ENCODE peak calls at places on chromosomes 1 and 21, in six cellular contexts. X is Peyer's patch; T is CD8-positive, alpha-beta T cell; K is ovary; D is cardiac fibroblast; L is transverse colon. S is an unnamed sample.

GRCh38 chr1:220441211-220441610 is 86.7 kb upstream of the MARK1 start:
- DNase-seq in L (no peak), D (no peak), T (no peak), X (no peak), K (no peak), S (no peak)

GRCh38 chr1:78051005-78051404 is 5.2 kb downstream of the GIPC2 start:
- DNase-seq in X (no peak), K (no peak), T (no peak), D (no peak), L (no peak), S (no peak)

GRCh38 chr1:119483441-119484200 is 23.4 kb upstream of the HSD3B1 start:
- DNase-seq in X (no peak), K (no peak), L (no peak), T (no peak), D (no peak), S (no peak)

GRCh38 chr1:226882187-226882586 is 11.8 kb downstream of the PSEN2 start:
- DNase-seq in K (no peak), L (no peak), T (peak; percentile 11), X (no peak), D (no peak), S (no peak)

GRCh38 chr1:170360601-170361000 is 171.4 kb upstream of the GORAB start:
- DNase-seq in L (no peak), D (no peak), K (no peak), X (no peak), T (no peak), S (no peak)

GRCh38 chr1:69263982-69264381 is 303.7 kb upstream of the LRRC7 start:
- DNase-seq in X (no peak), T (no peak), L (no peak), D (no peak), K (peak; percentile 16), S (no peak)

GRCh38 chr1:220697326-220697725 is 7.2 kb downstream of the C1orf115 start:
- DNase-seq in L (no peak), D (no peak), T (no peak), K (no peak), X (no peak), S (no peak)

GRCh38 chr1:162185299-162185698 is 115.8 kb downstream of the NOS1AP start:
- DNase-seq in X (no peak), L (no peak), D (peak; percentile 9), T (no peak), K (no peak), S (no peak)

GRCh38 chr1:113320272-113320671 is 70.0 kb upstream of the MAGI3 start:
- DNase-seq in T (no peak), D (no peak), K (no peak), X (no peak), L (no peak), S (no peak)

GRCh38 chr1:3945222-3945621 is 45.1 kb upstream of the C1orf174 start:
- DNase-seq in X (no peak), L (no peak), T (no peak), K (no peak), D (no peak), S (no peak)

GRCh38 chr1:160081261-160081936 is at the start of gene KCNJ9:
- DNase-seq in K (no peak), T (no peak), X (no peak), L (no peak), D (peak; percentile 24), S (no peak)

GRCh38 chr1:52967666-52968065 is 40.6 kb downstream of the SCP2 start:
- DNase-seq in T (no peak), D (no peak), L (no peak), X (no peak), K (no peak), S (no peak)

GRCh38 chr1:203368624-203369451 is 17.9 kb upstream of the FMOD start:
- DNase-seq in T (no peak), X (no peak), L (peak; percentile 54), D (peak; percentile 84), K (peak; percentile 75), S (no peak)

GRCh38 chr1:48775817-48776399 is 783 bp downstream of the BEND5 start:
- DNase-seq in L (no peak), T (no peak), K (no peak), X (peak; percentile 27), D (no peak), S (no peak)

GRCh38 chr1:108000620-108001105 is 35.7 kb upstream of the VAV3 start:
- DNase-seq in D (peak; percentile 89), X (no peak), L (no peak), K (peak; percentile 26), T (no peak), S (no peak)

GRCh38 chr1:154479764-154480421 is 22.1 kb upstream of the TDRD10 start:
- DNase-seq in D (peak; percentile 92), K (peak; percentile 53), T (peak; percentile 39), L (peak; percentile 69), X (peak; percentile 64), S (peak; percentile 81)

GRCh38 chr21:42113926-42114409 is 42.9 kb downstream of the UMODL1 start:
- DNase-seq in D (peak; percentile 33), X (no peak), L (no peak), T (no peak), K (no peak), S (no peak)

DNA sequence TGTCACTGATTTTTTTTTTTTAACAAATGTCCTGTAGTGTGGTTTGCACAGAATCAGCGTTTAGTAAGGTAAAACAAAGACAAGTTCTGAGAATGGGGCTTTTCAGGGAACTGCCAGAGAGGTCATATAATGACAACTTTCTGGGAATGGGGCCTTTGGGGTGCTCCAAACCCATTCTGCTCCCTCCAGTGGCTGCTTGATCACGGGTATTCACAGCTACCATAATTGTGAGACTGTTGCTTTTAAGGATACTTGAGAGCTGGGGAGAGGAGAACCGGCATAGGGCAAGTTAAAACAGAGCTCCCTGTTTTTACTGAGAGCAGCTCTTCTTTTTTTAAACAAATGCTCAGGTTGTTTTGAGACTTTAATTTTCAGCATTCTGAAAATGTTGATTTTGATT is 48.2 kb downstream of the CYP2J2 start:
- DNase-seq in K (no peak), X (no peak), T (no peak), D (no peak), L (no peak), S (no peak)
- TF ChIP-seq CTCF in K (no peak), X (no peak), T (no peak), D (no peak), L (no peak), S (no peak)

GRCh38 chr1:211092955-211093354 is 41.0 kb downstream of the KCNH1 start:
- DNase-seq in T (no peak), L (no peak), X (no peak), K (no peak), D (no peak), S (no peak)

GRCh38 chr1:211088156-211088555 is 45.8 kb downstream of the KCNH1 start:
- DNase-seq in K (no peak), L (no peak), D (no peak), T (no peak), X (no peak), S (no peak)

GRCh38 chr1:211095381-211095780 is 38.6 kb downstream of the KCNH1 start:
- DNase-seq in X (no peak), D (no peak), K (no peak), L (no peak), T (no peak), S (no peak)

DNA sequence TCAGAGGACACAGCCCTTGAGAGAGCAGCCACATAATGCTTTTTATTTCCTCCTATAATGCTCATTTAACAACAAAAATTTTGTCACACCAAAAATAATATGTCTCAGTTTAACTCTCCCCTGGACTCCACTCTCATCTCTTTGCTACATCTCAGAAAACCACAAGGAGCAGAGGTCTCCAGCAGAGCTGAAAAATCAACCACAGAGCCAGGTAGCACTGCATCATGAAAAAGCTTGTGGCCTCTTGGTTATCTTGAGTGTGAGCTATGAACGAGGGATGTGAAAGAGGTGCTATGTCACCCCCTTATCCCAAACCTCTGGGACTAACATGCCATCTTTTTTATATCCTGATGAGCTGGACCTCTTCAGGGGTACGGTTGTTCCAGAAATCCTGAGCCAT is 44.4 kb downstream of the KCNH1 start:
- DNase-seq in X (no peak), D (no peak), K (no peak), L (no peak), T (no peak), S (no peak)
- TF ChIP-seq CTCF in X (no peak), D (no peak), K (no peak), L (no peak), T (no peak), S (no peak)

GRCh38 chr1:15704526-15705183 is 20.5 kb downstream of the PLEKHM2 start:
- DNase-seq in D (no peak), X (no peak), L (no peak), T (no peak), K (peak; percentile 45), S (no peak)

GRCh38 chr1:15701784-15702183 is 17.7 kb downstream of the PLEKHM2 start:
- DNase-seq in X (no peak), K (no peak), T (no peak), L (no peak), D (no peak), S (no peak)

GRCh38 chr1:15705184-15705566 is 21.1 kb downstream of the PLEKHM2 start:
- DNase-seq in K (no peak), D (no peak), L (no peak), X (no peak), T (no peak), S (no peak)

GRCh38 chr1:15703562-15703961 is 19.4 kb downstream of the PLEKHM2 start:
- DNase-seq in K (peak; percentile 83), X (no peak), L (peak; percentile 49), T (no peak), D (peak; percentile 87), S (no peak)

GRCh38 chr1:15702722-15703550 is 18.8 kb downstream of the PLEKHM2 start:
- DNase-seq in T (no peak), X (no peak), K (peak; percentile 51), L (peak; percentile 41), D (peak; percentile 43), S (no peak)
- TF ChIP-seq CTCF in T (no peak), X (peak; percentile 31), K (no peak), L (peak; percentile 23), D (peak; percentile 45), S (no peak)

GRCh38 chr1:173917149-173917548 is at the start of gene SERPINC1:
- DNase-seq in K (no peak), X (no peak), T (no peak), D (no peak), L (no peak), S (no peak)

GRCh38 chr1:173925306-173926242 is 8.4 kb upstream of the SERPINC1 start:
- DNase-seq in L (no peak), T (no peak), X (no peak), K (no peak), D (no peak), S (no peak)

GRCh38 chr1:173917635-173918493 is 737 bp upstream of the SERPINC1 start:
- DNase-seq in D (no peak), K (no peak), X (no peak), L (no peak), T (no peak), S (no peak)

GRCh38 chr1:173916667-173917066 is 460 bp downstream of the SERPINC1 start:
- DNase-seq in L (no peak), T (no peak), D (no peak), K (no peak), X (no peak), S (no peak)

DNA sequence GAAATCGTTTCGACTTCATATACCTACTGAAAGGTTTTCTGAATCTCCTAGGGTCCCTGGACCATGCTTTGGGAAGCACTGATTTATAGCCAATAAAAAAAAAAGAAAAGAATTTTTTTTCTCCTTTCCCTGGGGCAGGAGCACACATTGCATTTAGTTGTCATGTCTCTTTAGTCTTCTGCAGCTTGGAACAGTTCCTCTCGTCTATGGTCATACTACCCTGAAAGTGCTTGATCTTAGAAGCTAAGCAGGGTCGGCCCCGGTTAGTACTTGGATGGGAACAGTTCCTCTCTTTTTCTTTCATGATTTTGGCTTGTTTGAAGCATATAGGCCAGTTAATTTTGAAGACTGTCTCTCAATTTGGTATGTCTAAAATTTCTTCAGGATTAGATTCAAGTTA is 3.7 kb upstream of the SERPINC1 start:
- DNase-seq in L (no peak), D (no peak), X (no peak), T (no peak), K (no peak), S (no peak)
- TF ChIP-seq CTCF in L (no peak), D (no peak), X (no peak), T (no peak), K (no peak), S (no peak)